ENCODE peak calls at places on chromosomes 7 and 10, in six cellular contexts. One of them, this sample, is unnamed.

GRCh38 chr10:15346440-15347141 is 24.5 kb downstream of the FAM171A1 start:
- DNase-seq in trophoblast cell: no peak
- DNase-seq in IMR-90: peak; percentile 55
- DNase-seq in foreskin keratinocyte: no peak
- DNase-seq in CD8-positive, alpha-beta memory T cell: no peak
- DNase-seq in colonic mucosa: no peak
- DNase-seq in this sample: no peak

GRCh38 chr10:69576334-69577011 is 3.3 kb upstream of the NEUROG3 start:
- DNase-seq in foreskin keratinocyte: peak; percentile 58
- DNase-seq in IMR-90: no peak
- DNase-seq in trophoblast cell: no peak
- DNase-seq in CD8-positive, alpha-beta memory T cell: no peak
- DNase-seq in colonic mucosa: no peak
- DNase-seq in this sample: no peak

GRCh38 chr7:30898411-30898810 is 13.2 kb upstream of the AQP1 start:
- DNase-seq in CD8-positive, alpha-beta memory T cell: no peak
- DNase-seq in IMR-90: no peak
- DNase-seq in colonic mucosa: no peak
- DNase-seq in trophoblast cell: no peak
- DNase-seq in foreskin keratinocyte: no peak
- DNase-seq in this sample: no peak

GRCh38 chr7:74181821-74182220 is 7.7 kb downstream of the EIF4H start:
- DNase-seq in trophoblast cell: peak; percentile 82
- DNase-seq in CD8-positive, alpha-beta memory T cell: no peak
- DNase-seq in colonic mucosa: no peak
- DNase-seq in IMR-90: no peak
- DNase-seq in foreskin keratinocyte: no peak
- DNase-seq in this sample: no peak

GRCh38 chr10:30455816-30456215 is 21.8 kb downstream of the MAP3K8 start:
- DNase-seq in CD8-positive, alpha-beta memory T cell: peak; percentile 23
- DNase-seq in IMR-90: no peak
- DNase-seq in trophoblast cell: no peak
- DNase-seq in colonic mucosa: peak; percentile 22
- DNase-seq in foreskin keratinocyte: no peak
- DNase-seq in this sample: no peak

GRCh38 chr7:158973440-158973839 is 117.1 kb downstream of the DYNC2I1 start:
- DNase-seq in IMR-90: no peak
- DNase-seq in trophoblast cell: peak; percentile 15
- DNase-seq in colonic mucosa: no peak
- DNase-seq in foreskin keratinocyte: no peak
- DNase-seq in CD8-positive, alpha-beta memory T cell: peak; percentile 58
- DNase-seq in this sample: peak; percentile 55

GRCh38 chr7:55108401-55108800 is 89.6 kb downstream of the EGFR start:
- DNase-seq in CD8-positive, alpha-beta memory T cell: no peak
- DNase-seq in trophoblast cell: peak; percentile 63
- DNase-seq in colonic mucosa: no peak
- DNase-seq in IMR-90: no peak
- DNase-seq in foreskin keratinocyte: no peak
- DNase-seq in this sample: no peak

GRCh38 chr10:3186365-3186764 is 13.8 kb upstream of the PITRM1 start:
- DNase-seq in CD8-positive, alpha-beta memory T cell: peak; percentile 17
- DNase-seq in trophoblast cell: no peak
- DNase-seq in foreskin keratinocyte: no peak
- DNase-seq in colonic mucosa: no peak
- DNase-seq in IMR-90: no peak
- DNase-seq in this sample: no peak

GRCh38 chr7:154865984-154866685 is 136.8 kb downstream of the PAXIP1 start:
- DNase-seq in foreskin keratinocyte: no peak
- DNase-seq in CD8-positive, alpha-beta memory T cell: no peak
- DNase-seq in trophoblast cell: no peak
- DNase-seq in IMR-90: no peak
- DNase-seq in colonic mucosa: no peak
- DNase-seq in this sample: no peak

GRCh38 chr7:16604054-16604453 is 41.5 kb downstream of the ANKMY2 start:
- DNase-seq in trophoblast cell: no peak
- DNase-seq in colonic mucosa: no peak
- DNase-seq in IMR-90: no peak
- DNase-seq in CD8-positive, alpha-beta memory T cell: no peak
- DNase-seq in foreskin keratinocyte: no peak
- DNase-seq in this sample: peak; percentile 48

GRCh38 chr10:108787932-108788331 is 1135.4 kb downstream of the XPNPEP1 start:
- DNase-seq in CD8-positive, alpha-beta memory T cell: no peak
- DNase-seq in IMR-90: peak; percentile 63
- DNase-seq in foreskin keratinocyte: peak; percentile 61
- DNase-seq in trophoblast cell: no peak
- DNase-seq in colonic mucosa: no peak
- DNase-seq in this sample: peak; percentile 69

GRCh38 chr7:111162692-111163091 is 71.8 kb downstream of the LRRN3 start:
- DNase-seq in colonic mucosa: no peak
- DNase-seq in CD8-positive, alpha-beta memory T cell: no peak
- DNase-seq in foreskin keratinocyte: no peak
- DNase-seq in IMR-90: no peak
- DNase-seq in trophoblast cell: no peak
- DNase-seq in this sample: no peak

GRCh38 chr10:18158698-18159342 is 18.6 kb downstream of the CACNB2 start:
- DNase-seq in CD8-positive, alpha-beta memory T cell: no peak
- DNase-seq in foreskin keratinocyte: no peak
- DNase-seq in colonic mucosa: no peak
- DNase-seq in trophoblast cell: no peak
- DNase-seq in IMR-90: peak; percentile 37
- DNase-seq in this sample: peak; percentile 8

GRCh38 chr10:33009244-33010131 is 51.5 kb upstream of the ITGB1 start:
- DNase-seq in trophoblast cell: no peak
- DNase-seq in CD8-positive, alpha-beta memory T cell: no peak
- DNase-seq in foreskin keratinocyte: no peak
- DNase-seq in IMR-90: no peak
- DNase-seq in colonic mucosa: no peak
- DNase-seq in this sample: no peak

GRCh38 chr7:150375662-150376521 is 3.2 kb upstream of the ZNF775 start:
- DNase-seq in foreskin keratinocyte: no peak
- DNase-seq in CD8-positive, alpha-beta memory T cell: no peak
- DNase-seq in trophoblast cell: no peak
- DNase-seq in IMR-90: no peak
- DNase-seq in colonic mucosa: peak; percentile 82
- DNase-seq in this sample: no peak

GRCh38 chr10:113585949-113586348 is 33.1 kb downstream of the HABP2 start:
- DNase-seq in CD8-positive, alpha-beta memory T cell: no peak
- DNase-seq in foreskin keratinocyte: no peak
- DNase-seq in IMR-90: no peak
- DNase-seq in trophoblast cell: no peak
- DNase-seq in colonic mucosa: no peak
- DNase-seq in this sample: peak; percentile 7

GRCh38 chr10:490891-491571 is 198.4 kb downstream of the DIP2C start:
- DNase-seq in CD8-positive, alpha-beta memory T cell: no peak
- DNase-seq in colonic mucosa: no peak
- DNase-seq in foreskin keratinocyte: no peak
- DNase-seq in IMR-90: peak; percentile 60
- DNase-seq in trophoblast cell: peak; percentile 8
- DNase-seq in this sample: no peak

GRCh38 chr10:491667-492424 is 197.6 kb downstream of the DIP2C start:
- DNase-seq in colonic mucosa: no peak
- DNase-seq in trophoblast cell: no peak
- DNase-seq in CD8-positive, alpha-beta memory T cell: no peak
- DNase-seq in foreskin keratinocyte: no peak
- DNase-seq in IMR-90: no peak
- DNase-seq in this sample: no peak

GRCh38 chr10:489335-489734 is 200.1 kb downstream of the DIP2C start:
- DNase-seq in foreskin keratinocyte: no peak
- DNase-seq in CD8-positive, alpha-beta memory T cell: no peak
- DNase-seq in IMR-90: no peak
- DNase-seq in colonic mucosa: no peak
- DNase-seq in trophoblast cell: no peak
- DNase-seq in this sample: no peak

GRCh38 chr10:488933-489215 is 200.6 kb downstream of the DIP2C start:
- DNase-seq in CD8-positive, alpha-beta memory T cell: no peak
- DNase-seq in trophoblast cell: no peak
- DNase-seq in foreskin keratinocyte: no peak
- DNase-seq in colonic mucosa: no peak
- DNase-seq in IMR-90: no peak
- DNase-seq in this sample: no peak

DNA sequence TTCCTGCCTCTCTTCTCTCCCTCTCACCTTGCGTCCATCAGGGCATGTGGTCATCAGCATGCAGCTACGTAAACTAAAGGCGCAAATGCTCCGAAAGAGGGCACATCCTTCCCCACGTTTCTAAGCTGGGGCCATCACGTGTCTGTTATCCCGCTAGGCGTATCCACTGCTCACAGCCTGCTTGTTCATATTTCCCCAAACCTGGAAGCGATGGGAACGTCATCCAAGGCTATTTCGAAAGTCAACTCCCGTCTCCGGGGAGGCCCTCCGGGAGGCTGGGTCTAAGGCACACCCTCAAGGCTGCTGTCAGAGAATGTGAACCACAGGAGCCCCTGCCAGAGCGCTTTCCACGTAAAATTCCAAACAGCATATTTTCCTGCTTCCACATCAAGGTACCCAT is 199.2 kb downstream of the DIP2C start:
- DNase-seq in CD8-positive, alpha-beta memory T cell: no peak
- DNase-seq in colonic mucosa: no peak
- DNase-seq in IMR-90: peak; percentile 27
- DNase-seq in trophoblast cell: peak; percentile 15
- DNase-seq in foreskin keratinocyte: no peak
- DNase-seq in this sample: no peak
- H3K4me1 ChIP-seq in CD8-positive, alpha-beta memory T cell: peaks cover 9% of the 10 kb centered on the region
- H3K4me1 ChIP-seq in colonic mucosa: no peaks in the 10 kb centered on the region
- H3K4me1 ChIP-seq in IMR-90: peaks cover 17% of the 10 kb centered on the region
- H3K4me1 ChIP-seq in trophoblast cell: peaks cover 18% of the 10 kb centered on the region
- H3K4me1 ChIP-seq in foreskin keratinocyte: peaks cover 10% of the 10 kb centered on the region
- H3K4me1 ChIP-seq in this sample: no peaks in the 10 kb centered on the region

GRCh38 chr7:45937862-45938261 is 16.8 kb upstream of the IGFBP3 start:
- DNase-seq in IMR-90: no peak
- DNase-seq in CD8-positive, alpha-beta memory T cell: no peak
- DNase-seq in colonic mucosa: no peak
- DNase-seq in foreskin keratinocyte: no peak
- DNase-seq in trophoblast cell: no peak
- DNase-seq in this sample: no peak

GRCh38 chr7:45938626-45939302 is 17.7 kb upstream of the IGFBP3 start:
- DNase-seq in foreskin keratinocyte: no peak
- DNase-seq in colonic mucosa: no peak
- DNase-seq in trophoblast cell: no peak
- DNase-seq in CD8-positive, alpha-beta memory T cell: no peak
- DNase-seq in IMR-90: no peak
- DNase-seq in this sample: no peak

GRCh38 chr7:45943986-45944385 is 22.9 kb upstream of the IGFBP3 start:
- DNase-seq in foreskin keratinocyte: no peak
- DNase-seq in trophoblast cell: no peak
- DNase-seq in CD8-positive, alpha-beta memory T cell: no peak
- DNase-seq in IMR-90: peak; percentile 54
- DNase-seq in colonic mucosa: no peak
- DNase-seq in this sample: no peak

GRCh38 chr7:45939574-45939973 is 18.5 kb upstream of the IGFBP3 start:
- DNase-seq in foreskin keratinocyte: no peak
- DNase-seq in IMR-90: no peak
- DNase-seq in trophoblast cell: no peak
- DNase-seq in CD8-positive, alpha-beta memory T cell: no peak
- DNase-seq in colonic mucosa: no peak
- DNase-seq in this sample: no peak

DNA sequence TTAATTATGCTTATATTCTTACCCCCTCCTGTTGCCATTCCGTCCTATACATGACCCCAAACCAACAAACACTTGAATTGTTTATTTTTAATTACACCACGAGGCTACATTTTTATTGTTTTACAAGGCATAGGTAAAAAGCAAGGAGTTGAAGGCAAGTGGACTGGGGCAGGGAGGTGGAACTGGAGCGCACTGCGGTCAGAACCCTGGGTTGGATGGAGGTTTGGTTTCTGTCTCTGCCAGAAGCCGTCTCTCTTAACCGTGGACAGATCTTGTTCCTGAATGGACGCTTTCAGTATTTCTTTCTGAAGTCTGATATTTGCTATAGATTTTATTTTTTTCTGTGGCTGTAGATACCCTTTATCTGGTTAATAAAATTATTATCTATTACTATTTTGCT is 19.9 kb upstream of the IGFBP3 start:
- DNase-seq in CD8-positive, alpha-beta memory T cell: no peak
- DNase-seq in IMR-90: no peak
- DNase-seq in trophoblast cell: no peak
- DNase-seq in colonic mucosa: no peak
- DNase-seq in foreskin keratinocyte: no peak
- DNase-seq in this sample: no peak
- H3K4me1 ChIP-seq in CD8-positive, alpha-beta memory T cell: no peaks in the 10 kb centered on the region
- H3K4me1 ChIP-seq in IMR-90: no peaks in the 10 kb centered on the region
- H3K4me1 ChIP-seq in trophoblast cell: peaks cover 10% of the 10 kb centered on the region
- H3K4me1 ChIP-seq in colonic mucosa: no peaks in the 10 kb centered on the region
- H3K4me1 ChIP-seq in foreskin keratinocyte: no peaks in the 10 kb centered on the region
- H3K4me1 ChIP-seq in this sample: no peaks in the 10 kb centered on the region

GRCh38 chr7:4945949-4946348 is 13.0 kb downstream of the MMD2 start:
- DNase-seq in foreskin keratinocyte: no peak
- DNase-seq in colonic mucosa: no peak
- DNase-seq in CD8-positive, alpha-beta memory T cell: no peak
- DNase-seq in IMR-90: no peak
- DNase-seq in trophoblast cell: no peak
- DNase-seq in this sample: no peak

GRCh38 chr7:4951903-4952636 is 6.9 kb downstream of the MMD2 start:
- DNase-seq in colonic mucosa: no peak
- DNase-seq in IMR-90: peak; percentile 10
- DNase-seq in foreskin keratinocyte: peak; percentile 22
- DNase-seq in trophoblast cell: no peak
- DNase-seq in CD8-positive, alpha-beta memory T cell: no peak
- DNase-seq in this sample: peak; percentile 40

GRCh38 chr7:4948402-4948801 is 10.6 kb downstream of the MMD2 start:
- DNase-seq in IMR-90: no peak
- DNase-seq in foreskin keratinocyte: no peak
- DNase-seq in colonic mucosa: no peak
- DNase-seq in CD8-positive, alpha-beta memory T cell: no peak
- DNase-seq in trophoblast cell: no peak
- DNase-seq in this sample: no peak

GRCh38 chr7:4951304-4951703 is 7.7 kb downstream of the MMD2 start:
- DNase-seq in CD8-positive, alpha-beta memory T cell: no peak
- DNase-seq in IMR-90: no peak
- DNase-seq in colonic mucosa: no peak
- DNase-seq in foreskin keratinocyte: no peak
- DNase-seq in trophoblast cell: no peak
- DNase-seq in this sample: no peak
- H3K4me1 ChIP-seq in CD8-positive, alpha-beta memory T cell: no peaks in the 10 kb centered on the region
- H3K4me1 ChIP-seq in IMR-90: no peaks in the 10 kb centered on the region
- H3K4me1 ChIP-seq in colonic mucosa: no peaks in the 10 kb centered on the region
- H3K4me1 ChIP-seq in foreskin keratinocyte: no peaks in the 10 kb centered on the region
- H3K4me1 ChIP-seq in trophoblast cell: no peaks in the 10 kb centered on the region
- H3K4me1 ChIP-seq in this sample: no peaks in the 10 kb centered on the region

GRCh38 chr10:99658622-99659030 is 683 bp upstream of the ENTPD7 start:
- DNase-seq in trophoblast cell: peak; percentile 13
- DNase-seq in foreskin keratinocyte: peak; percentile 34
- DNase-seq in CD8-positive, alpha-beta memory T cell: no peak
- DNase-seq in colonic mucosa: peak; percentile 76
- DNase-seq in IMR-90: peak; percentile 55
- DNase-seq in this sample: no peak

GRCh38 chr10:99661370-99661749 is 2.1 kb downstream of the ENTPD7 start:
- DNase-seq in IMR-90: peak; percentile 93
- DNase-seq in CD8-positive, alpha-beta memory T cell: no peak
- DNase-seq in colonic mucosa: no peak
- DNase-seq in foreskin keratinocyte: peak; percentile 91
- DNase-seq in trophoblast cell: no peak
- DNase-seq in this sample: peak; percentile 89

GRCh38 chr10:99660662-99661369 is 1.5 kb downstream of the ENTPD7 start:
- DNase-seq in CD8-positive, alpha-beta memory T cell: no peak
- DNase-seq in IMR-90: peak; percentile 14
- DNase-seq in trophoblast cell: no peak
- DNase-seq in foreskin keratinocyte: no peak
- DNase-seq in colonic mucosa: no peak
- DNase-seq in this sample: no peak

GRCh38 chr10:99659868-99660366 is 608 bp downstream of the ENTPD7 start:
- DNase-seq in foreskin keratinocyte: no peak
- DNase-seq in colonic mucosa: peak; percentile 34
- DNase-seq in IMR-90: no peak
- DNase-seq in CD8-positive, alpha-beta memory T cell: no peak
- DNase-seq in trophoblast cell: no peak
- DNase-seq in this sample: no peak

GRCh38 chr10:99659031-99659867 is at the start of gene ENTPD7:
- DNase-seq in colonic mucosa: peak; percentile 96
- DNase-seq in foreskin keratinocyte: peak; percentile 93
- DNase-seq in CD8-positive, alpha-beta memory T cell: peak; percentile 84
- DNase-seq in trophoblast cell: peak; percentile 98
- DNase-seq in IMR-90: peak; percentile 95
- DNase-seq in this sample: peak; percentile 91
- H3K4me1 ChIP-seq in colonic mucosa: no peaks in the 10 kb centered on the region
- H3K4me1 ChIP-seq in foreskin keratinocyte: peaks cover 37% of the 10 kb centered on the region
- H3K4me1 ChIP-seq in CD8-positive, alpha-beta memory T cell: peaks cover 14% of the 10 kb centered on the region
- H3K4me1 ChIP-seq in trophoblast cell: peaks cover 4% of the 10 kb centered on the region
- H3K4me1 ChIP-seq in IMR-90: peaks cover 5% of the 10 kb centered on the region
- H3K4me1 ChIP-seq in this sample: peaks cover 24% of the 10 kb centered on the region

This sample was measured in PC-3.